ENCODE peak calls at places on chromosomes 2 and 18, in eight cellular contexts. E is OCI-LY7, W is BJ, M is posterior cingulate gyrus, X is hepatocyte, J is HEK293T, V is Calu3, H is HCEC 1CT. G is an unnamed sample.

GRCh38 chr18:49993299-49993698 is 180.0 kb upstream of the ACAA2 start:
- DNase-seq in E (no peak), W (no peak), M (no peak), X (no peak), J (no peak), V (no peak), H (no peak), G (no peak)

GRCh38 chr2:133602538-133602937 is 34.3 kb upstream of the NCKAP5 start:
- DNase-seq in E (no peak), W (no peak), M (no peak), X (no peak), J (no peak), V (no peak), H (no peak), G (no peak)

GRCh38 chr18:46360102-46360699 is 256.0 kb downstream of the HAUS1 start:
- DNase-seq in E (no peak), W (no peak), M (no peak), X (no peak), J (no peak), V (no peak), H (no peak), G (no peak)

GRCh38 chr2:11647834-11648600 is 22.0 kb downstream of the NTSR2 start:
- DNase-seq in E (no peak), W (no peak), M (no peak), X (peak), J (no peak), V (no peak), H (peak), G (no peak)

GRCh38 chr2:176272870-176273269 is 3.6 kb downstream of the MTX2 start:
- DNase-seq in E (no peak), W (no peak), M (no peak), X (no peak), J (no peak), V (no peak), H (no peak), G (peak)

GRCh38 chr2:12728221-12728777 is 11.6 kb downstream of the TRIB2 start:
- DNase-seq in E (peak), W (no peak), M (no peak), X (no peak), J (no peak), V (no peak), H (no peak), G (no peak)

GRCh38 chr2:57880967-57881366 is 165.6 kb upstream of the VRK2 start:
- DNase-seq in E (no peak), W (no peak), M (no peak), X (no peak), J (no peak), V (no peak), H (no peak), G (no peak)

GRCh38 chr18:59383831-59384230 is 24.8 kb upstream of the LMAN1 start:
- DNase-seq in E (no peak), W (no peak), M (no peak), X (no peak), J (no peak), V (no peak), H (no peak), G (no peak)

GRCh38 chr2:9086465-9086864 is 83.0 kb upstream of the MBOAT2 start:
- DNase-seq in E (no peak), W (no peak), M (no peak), X (no peak), J (no peak), V (no peak), H (peak), G (no peak)

GRCh38 chr2:65057391-65058052 is 1.3 kb downstream of the CEP68 start:
- DNase-seq in E (peak), W (no peak), M (no peak), X (no peak), J (no peak), V (peak), H (no peak), G (peak)

GRCh38 chr2:173355866-173356508 is 1.3 kb downstream of the CDCA7 start:
- DNase-seq in E (peak), W (no peak), M (no peak), X (peak), J (no peak), V (peak), H (peak), G (no peak)

GRCh38 chr2:156294945-156295580 is 37.5 kb downstream of the NR4A2 start:
- DNase-seq in E (no peak), W (no peak), M (no peak), X (no peak), J (no peak), V (no peak), H (no peak), G (no peak)

GRCh38 chr18:55275042-55275897 is 312.7 kb downstream of the TCF4 start:
- DNase-seq in E (peak), W (no peak), M (peak), X (no peak), J (peak), V (no peak), H (peak), G (peak)

GRCh38 chr2:71746946-71747501 is 293.7 kb downstream of the DYSF start:
- DNase-seq in E (no peak), W (no peak), M (no peak), X (no peak), J (no peak), V (peak), H (no peak), G (no peak)

GRCh38 chr18:79780547-79780946 is 17.2 kb upstream of the KCNG2 start:
- DNase-seq in E (no peak), W (no peak), M (no peak), X (no peak), J (no peak), V (no peak), H (no peak), G (no peak)

GRCh38 chr2:217978536-217979150 is 24.2 kb downstream of the TNS1 start:
- DNase-seq in E (no peak), W (no peak), M (no peak), X (peak), J (no peak), V (no peak), H (no peak), G (no peak)

GRCh38 chr2:10947005-10947440 is 35.3 kb downstream of the KCNF1 start:
- DNase-seq in E (no peak), W (no peak), M (no peak), X (no peak), J (no peak), V (peak), H (peak), G (no peak)

GRCh38 chr18:47284691-47285370 is 33.4 kb upstream of the SKOR2 start:
- DNase-seq in E (no peak), W (no peak), M (no peak), X (no peak), J (no peak), V (no peak), H (no peak), G (no peak)

GRCh38 chr2:10659898-10660568 is 29.7 kb downstream of the NOL10 start:
- DNase-seq in E (no peak), W (peak), M (peak), X (peak), J (peak), V (peak), H (peak), G (no peak)

GRCh38 chr2:100321181-100321880 is 970 bp downstream of the LONRF2 start:
- DNase-seq in E (no peak), W (no peak), M (no peak), X (peak), J (peak), V (peak), H (no peak), G (peak)

GRCh38 chr2:170324640-170325046 is 146.7 kb downstream of the MYO3B start:
- DNase-seq in E (peak), W (no peak), M (no peak), X (peak), J (peak), V (peak), H (peak), G (peak)

GRCh38 chr2:8803658-8804379 is 33.6 kb downstream of the KIDINS220 start:
- DNase-seq in E (no peak), W (peak), M (no peak), X (peak), J (peak), V (peak), H (peak), G (no peak)

GRCh38 chr2:64634338-64635267 is 19.1 kb downstream of the SERTAD2 start:
- DNase-seq in E (no peak), W (no peak), M (no peak), X (no peak), J (no peak), V (no peak), H (peak), G (no peak)

GRCh38 chr2:74564222-74564621 is 9.7 kb downstream of the DOK1 start:
- DNase-seq in E (no peak), W (no peak), M (no peak), X (no peak), J (no peak), V (no peak), H (peak), G (no peak)

GRCh38 chr2:156423674-156424282 is 12.4 kb upstream of the GPD2 start:
- DNase-seq in E (no peak), W (no peak), M (no peak), X (no peak), J (no peak), V (no peak), H (no peak), G (no peak)

GRCh38 chr2:47867205-47867604 is 39.1 kb downstream of the FBXO11 start:
- DNase-seq in E (peak), W (peak), M (no peak), X (peak), J (no peak), V (peak), H (peak), G (no peak)

GRCh38 chr18:11655605-11655932 is 33.5 kb upstream of the GNAL start:
- DNase-seq in E (no peak), W (no peak), M (no peak), X (no peak), J (no peak), V (no peak), H (no peak), G (no peak)

GRCh38 chr18:70072678-70073077 is 125.0 kb upstream of the CD226 start:
- DNase-seq in E (no peak), W (no peak), M (no peak), X (peak), J (no peak), V (no peak), H (no peak), G (no peak)

GRCh38 chr2:113827426-113827825 is 62.5 kb upstream of the ACTR3 start:
- DNase-seq in E (no peak), W (no peak), M (no peak), X (no peak), J (no peak), V (no peak), H (no peak), G (no peak)

GRCh38 chr2:223625652-223626051 is 23.5 kb upstream of the SCG2 start:
- DNase-seq in E (no peak), W (no peak), M (no peak), X (no peak), J (no peak), V (no peak), H (no peak), G (no peak)

GRCh38 chr18:32629990-32630389 is 142.8 kb downstream of the KLHL14 start:
- DNase-seq in E (no peak), W (no peak), M (no peak), X (no peak), J (no peak), V (no peak), H (no peak), G (no peak)

GRCh38 chr2:233289590-233290424 is 17.8 kb upstream of the SAG start:
- DNase-seq in E (no peak), W (no peak), M (peak), X (no peak), J (no peak), V (no peak), H (no peak), G (no peak)

GRCh38 chr2:9315280-9315847 is 108.0 kb downstream of the ITGB1BP1 start:
- DNase-seq in E (no peak), W (no peak), M (no peak), X (no peak), J (no peak), V (no peak), H (no peak), G (no peak)

GRCh38 chr2:240465765-240466578 is 30.5 kb downstream of the GPC1 start:
- DNase-seq in E (no peak), W (no peak), M (peak), X (peak), J (no peak), V (no peak), H (no peak), G (no peak)

GRCh38 chr2:28377984-28378678 is 14.5 kb upstream of the FOSL2 start:
- DNase-seq in E (no peak), W (no peak), M (no peak), X (no peak), J (no peak), V (peak), H (no peak), G (no peak)

GRCh38 chr2:15569658-15570615 is 8.8 kb upstream of the NBAS start:
- DNase-seq in E (no peak), W (no peak), M (no peak), X (no peak), J (no peak), V (no peak), H (no peak), G (no peak)